ENCODE peak calls at places on chromosomes 13 and 19, in ten cellular contexts. One of them, this sample, is unnamed.

GRCh38 chr13:99311748-99312492 is 4.7 kb upstream of the GPR183 start:
- DNase-seq in IMR-90: no peak
- DNase-seq in left lung: no peak
- DNase-seq in colonic mucosa: no peak
- DNase-seq in bronchial epithelial cell: no peak
- DNase-seq in cardiac muscle cell: no peak
- DNase-seq in CD8-positive, alpha-beta T cell: no peak
- DNase-seq in coronary artery: no peak
- DNase-seq in Panc1: no peak
- DNase-seq in GM12864: no peak
- DNase-seq in this sample: peak

GRCh38 chr13:91185294-91185863 is 162.1 kb upstream of the MIR17HG start:
- DNase-seq in GM12864: no peak
- DNase-seq in coronary artery: no peak
- DNase-seq in IMR-90: peak
- DNase-seq in left lung: no peak
- DNase-seq in cardiac muscle cell: peak
- DNase-seq in bronchial epithelial cell: peak
- DNase-seq in CD8-positive, alpha-beta T cell: no peak
- DNase-seq in colonic mucosa: no peak
- DNase-seq in Panc1: no peak
- DNase-seq in this sample: peak

GRCh38 chr13:23715762-23716235 is 145.6 kb downstream of the TNFRSF19 start:
- DNase-seq in left lung: no peak
- DNase-seq in GM12864: no peak
- DNase-seq in CD8-positive, alpha-beta T cell: no peak
- DNase-seq in IMR-90: no peak
- DNase-seq in coronary artery: no peak
- DNase-seq in Panc1: no peak
- DNase-seq in colonic mucosa: no peak
- DNase-seq in cardiac muscle cell: peak
- DNase-seq in bronchial epithelial cell: no peak
- DNase-seq in this sample: no peak

GRCh38 chr13:44815507-44816074 is 173.7 kb downstream of the NUFIP1 start:
- DNase-seq in bronchial epithelial cell: peak
- DNase-seq in IMR-90: peak
- DNase-seq in left lung: peak
- DNase-seq in coronary artery: no peak
- DNase-seq in CD8-positive, alpha-beta T cell: no peak
- DNase-seq in cardiac muscle cell: peak
- DNase-seq in colonic mucosa: peak
- DNase-seq in GM12864: no peak
- DNase-seq in Panc1: no peak
- DNase-seq in this sample: peak

GRCh38 chr19:33878136-33878535 is 81.5 kb downstream of the KCTD15 start:
- DNase-seq in Panc1: no peak
- DNase-seq in GM12864: no peak
- DNase-seq in cardiac muscle cell: no peak
- DNase-seq in left lung: no peak
- DNase-seq in coronary artery: no peak
- DNase-seq in CD8-positive, alpha-beta T cell: no peak
- DNase-seq in IMR-90: no peak
- DNase-seq in bronchial epithelial cell: no peak
- DNase-seq in colonic mucosa: no peak
- DNase-seq in this sample: no peak

GRCh38 chr19:9752701-9753443 is 15.7 kb downstream of the ZNF846 start:
- DNase-seq in Panc1: no peak
- DNase-seq in colonic mucosa: no peak
- DNase-seq in IMR-90: no peak
- DNase-seq in left lung: no peak
- DNase-seq in coronary artery: no peak
- DNase-seq in cardiac muscle cell: no peak
- DNase-seq in bronchial epithelial cell: no peak
- DNase-seq in GM12864: no peak
- DNase-seq in CD8-positive, alpha-beta T cell: no peak
- DNase-seq in this sample: no peak

GRCh38 chr19:45265375-45265774 is 14.3 kb downstream of the MARK4 start:
- DNase-seq in Panc1: no peak
- DNase-seq in bronchial epithelial cell: no peak
- DNase-seq in GM12864: no peak
- DNase-seq in coronary artery: no peak
- DNase-seq in colonic mucosa: no peak
- DNase-seq in IMR-90: no peak
- DNase-seq in left lung: no peak
- DNase-seq in cardiac muscle cell: no peak
- DNase-seq in CD8-positive, alpha-beta T cell: no peak
- DNase-seq in this sample: no peak

GRCh38 chr13:104592127-104592526 is 1525.9 kb upstream of the SLC10A2 start:
- DNase-seq in left lung: no peak
- DNase-seq in Panc1: no peak
- DNase-seq in cardiac muscle cell: no peak
- DNase-seq in coronary artery: no peak
- DNase-seq in IMR-90: peak
- DNase-seq in GM12864: no peak
- DNase-seq in CD8-positive, alpha-beta T cell: no peak
- DNase-seq in colonic mucosa: no peak
- DNase-seq in bronchial epithelial cell: peak
- DNase-seq in this sample: peak

GRCh38 chr13:47175172-47175806 is 278.4 kb upstream of the HTR2A start:
- DNase-seq in IMR-90: peak
- DNase-seq in coronary artery: no peak
- DNase-seq in bronchial epithelial cell: peak
- DNase-seq in colonic mucosa: no peak
- DNase-seq in left lung: no peak
- DNase-seq in Panc1: no peak
- DNase-seq in cardiac muscle cell: no peak
- DNase-seq in GM12864: no peak
- DNase-seq in CD8-positive, alpha-beta T cell: no peak
- DNase-seq in this sample: peak

GRCh38 chr19:2803486-2804155 is 16.0 kb upstream of the ZNF554 start:
- DNase-seq in IMR-90: no peak
- DNase-seq in cardiac muscle cell: no peak
- DNase-seq in colonic mucosa: no peak
- DNase-seq in coronary artery: no peak
- DNase-seq in Panc1: no peak
- DNase-seq in GM12864: no peak
- DNase-seq in left lung: no peak
- DNase-seq in CD8-positive, alpha-beta T cell: no peak
- DNase-seq in bronchial epithelial cell: no peak
- DNase-seq in this sample: no peak

GRCh38 chr13:98507060-98507797 is 69.7 kb downstream of the STK24 start:
- DNase-seq in GM12864: no peak
- DNase-seq in CD8-positive, alpha-beta T cell: no peak
- DNase-seq in left lung: peak
- DNase-seq in colonic mucosa: peak
- DNase-seq in bronchial epithelial cell: peak
- DNase-seq in coronary artery: no peak
- DNase-seq in IMR-90: no peak
- DNase-seq in Panc1: no peak
- DNase-seq in cardiac muscle cell: peak
- DNase-seq in this sample: peak

GRCh38 chr19:31730270-31730669 is 381.0 kb upstream of the TSHZ3 start:
- DNase-seq in left lung: no peak
- DNase-seq in CD8-positive, alpha-beta T cell: no peak
- DNase-seq in IMR-90: no peak
- DNase-seq in GM12864: no peak
- DNase-seq in coronary artery: no peak
- DNase-seq in cardiac muscle cell: no peak
- DNase-seq in Panc1: no peak
- DNase-seq in bronchial epithelial cell: no peak
- DNase-seq in colonic mucosa: no peak
- DNase-seq in this sample: no peak

GRCh38 chr13:104816716-104817115 is 1718.7 kb downstream of the EFNB2 start:
- DNase-seq in left lung: no peak
- DNase-seq in colonic mucosa: no peak
- DNase-seq in Panc1: no peak
- DNase-seq in cardiac muscle cell: no peak
- DNase-seq in bronchial epithelial cell: no peak
- DNase-seq in CD8-positive, alpha-beta T cell: no peak
- DNase-seq in IMR-90: no peak
- DNase-seq in GM12864: no peak
- DNase-seq in coronary artery: no peak
- DNase-seq in this sample: no peak

GRCh38 chr13:53206455-53206854 is 177.8 kb downstream of the OLFM4 start:
- DNase-seq in cardiac muscle cell: peak
- DNase-seq in GM12864: no peak
- DNase-seq in colonic mucosa: no peak
- DNase-seq in Panc1: no peak
- DNase-seq in coronary artery: no peak
- DNase-seq in left lung: no peak
- DNase-seq in IMR-90: no peak
- DNase-seq in bronchial epithelial cell: peak
- DNase-seq in CD8-positive, alpha-beta T cell: no peak
- DNase-seq in this sample: peak
- TF ChIP-seq CTCF in cardiac muscle cell: peak
- TF ChIP-seq CTCF in GM12864: peak
- TF ChIP-seq CTCF in colonic mucosa: peak
- TF ChIP-seq CTCF in Panc1: peak
- TF ChIP-seq CTCF in coronary artery: no peak
- TF ChIP-seq CTCF in left lung: no peak
- TF ChIP-seq CTCF in IMR-90: peak
- TF ChIP-seq CTCF in bronchial epithelial cell: peak
- TF ChIP-seq CTCF in CD8-positive, alpha-beta T cell: no peak
- TF ChIP-seq CTCF in this sample: peak

DNA sequence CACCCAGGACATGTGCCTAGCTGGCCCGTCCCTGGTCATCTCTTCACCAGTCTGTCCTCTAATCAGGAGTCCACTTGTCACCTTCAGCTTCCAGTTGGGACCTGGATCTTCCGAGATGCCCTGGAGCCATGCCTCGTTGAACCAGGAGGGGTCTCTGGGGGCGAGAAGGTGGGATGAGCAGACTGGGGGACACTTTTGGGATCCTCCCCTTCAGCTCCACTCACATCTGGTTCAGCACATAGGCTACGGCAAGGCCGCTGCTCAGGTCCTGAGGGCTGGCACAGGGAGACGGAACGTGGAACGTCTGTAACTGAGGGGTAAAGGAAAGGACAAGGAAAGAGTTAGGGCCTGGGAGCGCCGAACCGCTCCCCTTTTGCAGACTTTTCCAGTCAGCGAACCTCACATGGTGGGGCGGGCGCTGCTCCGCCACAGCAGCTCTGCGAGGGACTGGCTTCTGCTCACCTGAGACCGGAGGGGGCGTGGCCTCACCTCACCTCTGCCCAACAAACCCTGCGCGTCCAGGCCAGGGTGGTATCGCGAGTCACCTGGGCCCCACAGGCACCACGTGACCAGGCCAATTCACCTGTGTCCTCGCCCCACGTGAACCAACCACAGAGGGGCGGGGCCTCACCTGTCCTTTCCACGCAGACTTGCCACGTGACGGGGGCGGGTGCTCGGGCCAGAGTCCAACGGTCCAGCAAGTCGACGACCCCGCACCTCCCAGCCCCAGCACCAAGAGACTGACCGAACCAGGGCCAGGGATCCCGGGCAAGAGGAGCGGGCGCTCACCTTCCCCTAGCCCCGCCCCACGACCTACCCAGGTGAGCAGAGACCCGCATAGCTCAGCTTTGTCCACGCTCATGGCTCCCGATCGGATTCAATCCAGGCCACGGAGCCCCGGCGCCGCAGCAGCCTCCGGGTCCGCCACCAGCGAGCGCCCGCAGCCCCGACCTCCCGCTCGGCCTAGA is at the start of gene HOOK2:
- DNase-seq in left lung: peak
- DNase-seq in colonic mucosa: peak
- DNase-seq in IMR-90: no peak
- DNase-seq in bronchial epithelial cell: peak
- DNase-seq in Panc1: no peak
- DNase-seq in GM12864: no peak
- DNase-seq in coronary artery: peak
- DNase-seq in cardiac muscle cell: no peak
- DNase-seq in CD8-positive, alpha-beta T cell: no peak
- DNase-seq in this sample: no peak
- H3K4me3 ChIP-seq in left lung: peak
- H3K4me3 ChIP-seq in colonic mucosa: peak
- H3K4me3 ChIP-seq in IMR-90: peak
- H3K4me3 ChIP-seq in bronchial epithelial cell: peak
- H3K4me3 ChIP-seq in Panc1: peak
- H3K4me3 ChIP-seq in GM12864: peak
- H3K4me3 ChIP-seq in coronary artery: peak
- H3K4me3 ChIP-seq in cardiac muscle cell: peak
- H3K4me3 ChIP-seq in CD8-positive, alpha-beta T cell: peak
- H3K4me3 ChIP-seq in this sample: peak

DNA sequence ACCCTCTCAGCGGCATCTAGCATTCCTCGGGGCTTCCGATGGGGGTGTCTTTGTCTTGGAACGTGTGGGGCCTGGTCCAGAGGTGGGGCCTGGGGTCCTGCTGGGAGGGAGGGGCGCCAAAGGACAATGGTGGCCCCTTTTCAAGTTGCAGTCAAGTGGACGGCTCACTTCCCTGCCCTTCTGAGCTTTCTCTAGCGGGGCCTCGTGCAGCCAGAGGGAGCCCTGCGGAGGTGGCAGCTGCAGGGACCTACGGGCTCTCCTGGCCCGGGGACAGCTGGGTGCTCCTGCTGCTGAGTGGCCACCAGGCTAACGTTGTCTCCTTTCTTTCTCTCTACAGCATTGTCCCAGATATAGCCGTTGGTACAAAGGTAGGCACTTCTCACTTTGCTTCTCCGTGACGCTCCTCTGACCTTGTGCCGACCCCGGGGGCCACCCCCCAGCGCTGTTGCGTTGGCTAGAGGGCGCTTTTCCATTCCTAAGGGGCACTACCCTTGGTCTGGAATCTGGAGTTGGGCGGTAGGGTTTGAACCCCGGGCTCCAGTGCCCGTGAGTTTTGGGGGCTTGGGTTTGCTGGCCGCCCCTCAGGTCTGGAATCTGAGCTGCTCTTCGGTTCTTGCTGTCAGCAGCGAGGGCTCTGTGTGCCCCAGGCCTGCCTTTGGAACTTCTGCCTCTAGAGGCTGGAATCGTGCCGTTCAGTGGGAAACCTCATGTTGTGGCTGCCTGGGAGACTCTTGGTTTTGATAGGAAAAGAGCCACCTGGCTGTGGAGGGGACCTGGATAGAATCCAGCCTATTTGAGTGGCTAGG is 2.0 kb downstream of the PTBP1 start:
- DNase-seq in cardiac muscle cell: peak
- DNase-seq in Panc1: no peak
- DNase-seq in colonic mucosa: no peak
- DNase-seq in coronary artery: no peak
- DNase-seq in GM12864: no peak
- DNase-seq in bronchial epithelial cell: peak
- DNase-seq in left lung: no peak
- DNase-seq in CD8-positive, alpha-beta T cell: no peak
- DNase-seq in IMR-90: peak
- DNase-seq in this sample: peak
- TF ChIP-seq CTCF in cardiac muscle cell: peak
- TF ChIP-seq CTCF in Panc1: no peak
- TF ChIP-seq CTCF in colonic mucosa: no peak
- TF ChIP-seq CTCF in coronary artery: no peak
- TF ChIP-seq CTCF in GM12864: peak
- TF ChIP-seq CTCF in bronchial epithelial cell: peak
- TF ChIP-seq CTCF in left lung: no peak
- TF ChIP-seq CTCF in CD8-positive, alpha-beta T cell: no peak
- TF ChIP-seq CTCF in IMR-90: peak
- TF ChIP-seq CTCF in this sample: peak

DNA sequence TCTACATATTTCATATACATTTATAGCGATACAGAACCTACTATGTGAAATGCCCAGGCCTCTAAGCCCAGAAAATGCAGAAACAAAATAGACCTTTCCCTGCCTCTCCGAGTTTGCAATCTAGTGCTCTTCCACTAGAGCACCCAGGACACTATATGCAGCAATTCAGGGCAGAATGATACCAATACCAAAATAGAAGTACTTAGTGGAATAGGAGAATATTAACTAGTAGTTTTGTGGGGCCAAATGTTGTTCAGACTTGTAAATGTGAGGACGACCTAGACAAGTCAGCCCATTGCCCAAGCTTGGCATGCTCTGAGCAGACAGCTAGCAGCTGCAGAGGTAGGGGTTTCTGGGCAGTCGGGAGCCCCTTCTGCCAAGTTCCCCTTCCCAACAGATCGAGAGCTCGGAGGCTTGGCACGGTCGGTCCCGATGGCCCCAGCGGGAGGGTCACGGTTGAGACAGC is 35.8 kb upstream of the FLT1 start:
- DNase-seq in bronchial epithelial cell: no peak
- DNase-seq in Panc1: no peak
- DNase-seq in CD8-positive, alpha-beta T cell: no peak
- DNase-seq in IMR-90: no peak
- DNase-seq in coronary artery: no peak
- DNase-seq in cardiac muscle cell: no peak
- DNase-seq in left lung: no peak
- DNase-seq in colonic mucosa: no peak
- DNase-seq in GM12864: no peak
- DNase-seq in this sample: peak
- H3K4me3 ChIP-seq in bronchial epithelial cell: no peak
- H3K4me3 ChIP-seq in Panc1: peak
- H3K4me3 ChIP-seq in CD8-positive, alpha-beta T cell: no peak
- H3K4me3 ChIP-seq in IMR-90: peak
- H3K4me3 ChIP-seq in coronary artery: peak
- H3K4me3 ChIP-seq in cardiac muscle cell: peak
- H3K4me3 ChIP-seq in left lung: peak
- H3K4me3 ChIP-seq in colonic mucosa: peak
- H3K4me3 ChIP-seq in GM12864: no peak
- H3K4me3 ChIP-seq in this sample: peak